ENCODE peak calls at places on chromosomes 7 and 10, in seven cellular contexts. R is K562, U is HCT116, O is SK-N-SH, S is HepG2, N is GM12878, P is H1. X is an unnamed sample.

GRCh38 chr7:5420108-5420840 is 3.4 kb downstream of the TNRC18 start:
- DNase-seq in N (no peak), U (no peak), O (peak), R (peak), P (no peak), S (no peak), X (no peak)

GRCh38 chr7:18558503-18558902 is 63.0 kb downstream of the HDAC9 start:
- DNase-seq in R (no peak), P (no peak), U (no peak), O (no peak), N (no peak), S (no peak), X (no peak)

GRCh38 chr7:54837761-54838539 is 78.9 kb upstream of the SEC61G start:
- DNase-seq in P (no peak), S (no peak), U (no peak), R (no peak), O (no peak), N (no peak), X (no peak)

GRCh38 chr7:115293628-115294236 is 371.8 kb downstream of the MDFIC start:
- DNase-seq in U (no peak), P (no peak), S (no peak), R (no peak), O (no peak), N (no peak), X (no peak)

GRCh38 chr10:82378146-82378545 is 503.2 kb downstream of the NRG3 start:
- DNase-seq in O (peak), P (no peak), U (no peak), S (no peak), N (no peak), R (no peak), X (peak)

GRCh38 chr10:100993986-100994708 is 5.5 kb upstream of the LZTS2 start:
- DNase-seq in U (no peak), N (no peak), O (peak), R (no peak), S (no peak), P (no peak), X (peak)

GRCh38 chr7:135744938-135745701 is 3.5 kb downstream of the FAM180A start:
- DNase-seq in S (no peak), O (no peak), U (peak), R (no peak), P (no peak), N (no peak), X (peak)

GRCh38 chr7:82444220-82445049 is 858 bp upstream of the CACNA2D1 start:
- DNase-seq in S (no peak), U (no peak), N (no peak), R (no peak), P (no peak), O (no peak), X (peak)

GRCh38 chr7:48101880-48102448 is 12.9 kb downstream of the UPP1 start:
- DNase-seq in O (no peak), N (no peak), S (peak), R (no peak), U (no peak), P (peak), X (no peak)

GRCh38 chr10:34384363-34384762 is 430.7 kb downstream of the PARD3 start:
- DNase-seq in R (no peak), S (no peak), P (no peak), N (no peak), O (no peak), U (no peak), X (no peak)

GRCh38 chr10:30818010-30818660 is 188.6 kb upstream of the LYZL2 start:
- DNase-seq in N (no peak), O (peak), U (no peak), S (no peak), R (peak), P (no peak), X (no peak)

GRCh38 chr10:92404592-92404991 is 113.6 kb downstream of the MARCHF5 start:
- DNase-seq in S (no peak), N (no peak), O (no peak), P (no peak), U (no peak), R (no peak), X (no peak)

GRCh38 chr7:7772385-7772784 is 54.0 kb upstream of the RPA3 start:
- DNase-seq in P (no peak), N (no peak), S (no peak), U (no peak), O (no peak), R (no peak), X (no peak)

GRCh38 chr10:29266641-29267040 is 22.2 kb upstream of the LYZL1 start:
- DNase-seq in N (no peak), S (no peak), O (peak), R (no peak), U (no peak), P (peak), X (no peak)

GRCh38 chr7:69732203-69732602 is 133.9 kb downstream of the AUTS2 start:
- DNase-seq in S (peak), O (no peak), R (no peak), N (no peak), U (no peak), P (no peak), X (peak)

GRCh38 chr10:70801854-70802253 is 13.9 kb upstream of the SGPL1 start:
- DNase-seq in N (no peak), P (no peak), R (no peak), S (no peak), O (no peak), U (no peak), X (no peak)

GRCh38 chr7:107715531-107715930 is 28.4 kb upstream of the CBLL1 start:
- DNase-seq in O (no peak), P (no peak), R (no peak), U (no peak), N (no peak), S (no peak), X (no peak)

GRCh38 chr7:142733271-142733670 is 16.0 kb upstream of the PRSS1 start:
- DNase-seq in R (no peak), P (no peak), S (no peak), O (no peak), N (no peak), U (no peak), X (no peak)

GRCh38 chr7:33422825-33423645 is 293.7 kb downstream of the BBS9 start:
- DNase-seq in S (no peak), O (no peak), U (no peak), N (no peak), R (no peak), P (no peak), X (no peak)

GRCh38 chr7:25831901-25832411 is 320.0 kb upstream of the NFE2L3 start:
- DNase-seq in S (no peak), U (no peak), R (no peak), P (no peak), N (no peak), O (no peak), X (no peak)

GRCh38 chr7:143284591-143285453 is at the start of gene TMEM139:
- DNase-seq in S (peak), N (no peak), U (no peak), P (peak), R (peak), O (peak), X (peak)

GRCh38 chr10:62264702-62265436 is 3.8 kb downstream of the RTKN2 start:
- DNase-seq in P (no peak), R (peak), S (peak), O (peak), U (peak), N (no peak), X (no peak)

GRCh38 chr7:140562921-140563600 is 77.6 kb downstream of the DENND2A start:
- DNase-seq in P (no peak), R (no peak), U (no peak), O (no peak), N (no peak), S (no peak), X (no peak)
- TF ChIP-seq JUND in P (no peak), R (no peak), U (no peak), O (no peak), N (no peak), S (no peak), X (no peak)

DNA sequence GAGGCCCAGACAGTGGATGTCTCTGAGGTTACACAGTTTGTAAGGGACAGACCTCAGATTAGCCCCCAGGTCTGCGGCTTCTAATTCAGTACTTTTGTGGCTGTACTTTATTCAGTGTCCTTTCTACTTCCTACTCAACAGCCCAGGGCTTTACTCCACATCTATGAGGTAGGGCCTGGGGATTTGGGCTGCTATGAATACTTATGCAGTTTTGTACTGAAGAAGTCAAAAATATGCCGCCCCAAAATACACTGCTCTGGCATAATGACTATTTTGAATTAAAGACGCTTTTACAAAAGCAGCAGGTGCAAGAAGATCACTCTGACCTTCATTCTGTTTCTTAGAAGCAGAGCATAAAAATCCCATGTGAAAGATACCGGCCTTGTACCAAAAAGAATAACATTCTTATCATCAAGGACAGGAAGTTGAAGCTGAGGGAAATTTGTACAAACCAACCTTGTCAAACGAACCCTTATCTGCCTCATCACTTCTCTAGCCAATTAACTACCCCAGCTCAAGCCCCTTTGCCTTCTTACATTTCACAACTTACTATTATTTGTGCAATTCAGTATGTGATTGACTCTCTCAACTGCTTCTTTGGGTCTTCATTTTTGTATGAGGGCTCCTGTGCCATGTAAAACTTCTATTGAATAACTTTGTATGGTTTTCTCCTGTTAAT is 26.1 kb upstream of the TRUB1 start:
- DNase-seq in S (no peak), O (no peak), N (no peak), U (no peak), P (no peak), R (no peak), X (no peak)
- TF ChIP-seq JUND in S (no peak), O (no peak), N (no peak), U (no peak), P (no peak), R (no peak), X (no peak)

DNA sequence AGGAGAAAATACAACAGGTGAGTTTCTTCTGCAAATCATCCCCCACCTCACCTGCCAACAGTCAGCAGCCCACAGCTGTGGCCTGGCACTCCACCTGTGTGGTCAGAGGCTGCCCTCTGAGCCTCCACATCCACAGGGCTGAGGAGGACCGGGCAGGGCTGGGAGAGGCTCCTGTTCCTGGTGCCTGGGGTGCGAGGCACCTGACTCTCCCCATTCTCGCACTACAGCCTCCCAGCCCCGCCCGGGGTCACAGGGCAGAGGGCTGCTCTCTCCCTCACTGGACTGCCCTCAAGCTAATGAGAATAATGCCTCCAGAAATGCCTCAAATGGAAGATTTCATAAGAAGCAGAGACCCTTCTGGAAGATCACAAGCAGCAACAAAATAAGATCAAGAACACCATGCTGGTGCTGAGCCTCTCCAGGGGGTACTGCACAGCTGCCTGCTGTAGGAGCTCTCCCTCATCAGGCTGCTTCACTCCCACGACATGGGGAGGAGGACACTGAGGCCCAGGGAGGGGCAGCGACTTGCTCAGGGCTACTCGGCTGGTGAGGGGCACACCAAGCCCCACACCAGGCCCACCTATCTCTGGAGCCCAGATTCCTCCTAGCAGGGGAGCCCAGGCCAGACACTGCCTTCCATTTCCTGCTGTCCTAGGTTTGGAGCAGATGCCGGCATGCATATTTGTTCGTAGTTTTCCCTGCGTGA is 76.6 kb downstream of the FAM53B start:
- DNase-seq in N (no peak), O (peak), R (peak), P (no peak), U (no peak), S (no peak), X (no peak)
- TF ChIP-seq JUND in N (no peak), O (no peak), R (no peak), P (no peak), U (no peak), S (no peak), X (no peak)

GRCh38 chr10:86654411-86655172 is at the start of gene OPN4:
- DNase-seq in O (peak), R (no peak), S (no peak), P (no peak), U (no peak), N (no peak), X (no peak)
- TF ChIP-seq JUND in O (no peak), R (no peak), S (no peak), P (no peak), U (no peak), N (no peak), X (no peak)

X was measured in T47D.